ENCODE peak calls at places on chromosome 13, in four cellular contexts. V, I, Q and D are unnamed samples.

GRCh38 chr13:99215466-99215865 is 14.8 kb downstream of the UBAC2 start:
- DNase-seq in I (peak), Q (no peak), V (no peak), D (no peak)

GRCh38 chr13:113187263-113187669 is 21.2 kb downstream of the PCID2 start:
- DNase-seq in Q (peak), V (peak), I (no peak), D (peak)

GRCh38 chr13:111184685-111185401 is 69.7 kb downstream of the ARHGEF7 start:
- DNase-seq in V (no peak), Q (no peak), I (peak), D (no peak)

GRCh38 chr13:48778551-48779088 is 124.9 kb downstream of the CYSLTR2 start:
- DNase-seq in V (no peak), I (no peak), Q (peak), D (no peak)

GRCh38 chr13:38477676-38478075 is 128.0 kb downstream of the UFM1 start:
- DNase-seq in Q (no peak), I (no peak), V (no peak), D (no peak)

GRCh38 chr13:113421673-113422270 is 31.5 kb downstream of the ADPRHL1 start:
- DNase-seq in V (no peak), Q (no peak), I (no peak), D (peak)

GRCh38 chr13:114234266-114234644 is 442 bp upstream of the CDC16 start:
- DNase-seq in V (no peak), I (no peak), Q (no peak), D (no peak)

GRCh38 chr13:74715718-74716117 is 581.5 kb upstream of the KLF12 start:
- DNase-seq in I (no peak), Q (peak), V (no peak), D (no peak)

GRCh38 chr13:99501952-99502310 is 659 bp downstream of the TM9SF2 start:
- DNase-seq in I (peak), Q (peak), V (no peak), D (peak)

GRCh38 chr13:85709072-85709471 is 90.1 kb downstream of the SLITRK6 start:
- DNase-seq in Q (no peak), V (no peak), I (no peak), D (no peak)